ENCODE peak calls at places on chromosomes 6 and 20, in five cellular contexts. A, J, Q, V and K are unnamed samples.

GRCh38 chr6:40395066-40395697 is 192.0 kb downstream of the LRFN2 start:
- DNase-seq in A (no peak), J (no peak), Q (no peak), V (peak; percentile 24), K (peak; percentile 44)

GRCh38 chr6:7540595-7540994 is 876 bp upstream of the DSP start:
- DNase-seq in A (peak; percentile 89), J (no peak), Q (no peak), V (peak; percentile 76), K (no peak)

GRCh38 chr6:37141291-37142046 is 28.5 kb upstream of the PIM1 start:
- DNase-seq in A (peak; percentile 91), J (no peak), Q (peak; percentile 19), V (peak; percentile 85), K (no peak)

GRCh38 chr6:168374541-168375071 is 55.0 kb upstream of the DACT2 start:
- DNase-seq in A (no peak), J (no peak), Q (no peak), V (no peak), K (no peak)

GRCh38 chr20:50762045-50762422 is 30.7 kb downstream of the PARD6B start:
- DNase-seq in A (no peak), J (no peak), Q (peak; percentile 44), V (no peak), K (no peak)

GRCh38 chr6:44504321-44504761 is 116.8 kb downstream of the CDC5L start:
- DNase-seq in A (no peak), J (no peak), Q (no peak), V (no peak), K (no peak)

GRCh38 chr6:149405823-149406765 is 6.0 kb downstream of the SUMO4 start:
- DNase-seq in A (no peak), J (no peak), Q (no peak), V (no peak), K (no peak)

GRCh38 chr6:127618729-127619128 is 41.8 kb downstream of the C6orf58 start:
- DNase-seq in A (no peak), J (no peak), Q (no peak), V (no peak), K (peak; percentile 12)

GRCh38 chr6:16136086-16136485 is 7.2 kb downstream of the MYLIP start:
- DNase-seq in A (no peak), J (peak; percentile 76), Q (no peak), V (no peak), K (no peak)

GRCh38 chr6:159941286-159942113 is 27.4 kb upstream of the IGF2R start:
- DNase-seq in A (peak; percentile 6), J (peak; percentile 43), Q (no peak), V (no peak), K (peak; percentile 55)

GRCh38 chr20:21396921-21397340 is 395 bp downstream of the NKX2-4 start:
- DNase-seq in A (no peak), J (no peak), Q (no peak), V (peak; percentile 76), K (peak; percentile 35)

GRCh38 chr20:57714409-57715267 is 4.8 kb upstream of the PMEPA1 start:
- DNase-seq in A (no peak), J (no peak), Q (no peak), V (no peak), K (peak; percentile 73)

GRCh38 chr20:45020236-45020886 is 54.0 kb downstream of the STK4 start:
- DNase-seq in A (no peak), J (no peak), Q (no peak), V (no peak), K (no peak)

GRCh38 chr20:6142348-6142993 is 19.6 kb upstream of the FERMT1 start:
- DNase-seq in A (no peak), J (peak; percentile 12), Q (no peak), V (peak; percentile 76), K (peak; percentile 65)

GRCh38 chr6:36929607-36930006 is 24.9 kb upstream of the PI16 start:
- DNase-seq in A (no peak), J (no peak), Q (no peak), V (no peak), K (peak; percentile 54)

GRCh38 chr6:28343898-28344677 is 5.7 kb upstream of the ZKSCAN3 start:
- DNase-seq in A (no peak), J (no peak), Q (no peak), V (no peak), K (no peak)

GRCh38 chr6:11810039-11810541 is 31.5 kb upstream of the ADTRP start:
- DNase-seq in A (no peak), J (no peak), Q (peak; percentile 86), V (no peak), K (peak; percentile 78)

GRCh38 chr6:11805259-11806053 is 26.9 kb upstream of the ADTRP start:
- DNase-seq in A (peak; percentile 65), J (no peak), Q (no peak), V (peak; percentile 90), K (no peak)

GRCh38 chr20:19757487-19757972 is 528 bp upstream of the RIN2 start:
- DNase-seq in A (peak; percentile 81), J (no peak), Q (peak; percentile 83), V (peak; percentile 88), K (peak; percentile 92)

GRCh38 chr6:129501401-129502051 is 208.5 kb downstream of the ARHGAP18 start:
- DNase-seq in A (peak; percentile 80), J (no peak), Q (peak; percentile 78), V (peak; percentile 52), K (peak; percentile 80)

GRCh38 chr6:113882341-113882740 is 25.2 kb downstream of the MARCKS start:
- DNase-seq in A (no peak), J (no peak), Q (no peak), V (no peak), K (no peak)

GRCh38 chr6:35687658-35688604 is 784 bp downstream of the FKBP5 start:
- DNase-seq in A (peak; percentile 75), J (peak; percentile 45), Q (peak; percentile 76), V (peak; percentile 89), K (peak; percentile 47)

GRCh38 chr20:23705895-23706294 is 17.1 kb upstream of the CST4 start:
- DNase-seq in A (no peak), J (no peak), Q (no peak), V (no peak), K (no peak)

GRCh38 chr20:1364106-1364505 is 28.7 kb downstream of the FKBP1A start:
- DNase-seq in A (no peak), J (peak; percentile 7), Q (no peak), V (no peak), K (no peak)